ENCODE peak calls at places on chromosomes 16 and 17, in five cellular contexts. R is stomach; B is CD8-positive, alpha-beta T cell; V is mammary epithelial cell; M is OCI-LY7. S is an unnamed sample. For H3K4me1 and H3K9me3, the result is how much of the 10 kb centered on the place peaks cover.

GRCh38 chr16:88331989-88332920 is 50.5 kb upstream of the ZNF469 start:
- DNase-seq in M (no peak), R (peak), V (peak), B (no peak), S (no peak)

GRCh38 chr17:38749222-38750043 is 1.3 kb upstream of the PCGF2 start:
- DNase-seq in M (no peak), B (no peak), V (peak), R (peak), S (no peak)

GRCh38 chr16:9079430-9079812 is 12.0 kb upstream of the HAPSTR1 start:
- DNase-seq in V (no peak), M (no peak), B (no peak), R (no peak), S (no peak)

GRCh38 chr16:68370921-68371651 is 60.3 kb downstream of the PRMT7 start:
- DNase-seq in V (no peak), B (peak), R (no peak), M (peak), S (no peak)

GRCh38 chr16:87435399-87436224 is 43.5 kb downstream of the MAP1LC3B start:
- DNase-seq in R (no peak), V (peak), M (no peak), B (no peak), S (no peak)

GRCh38 chr16:8936421-8936820 is 27.3 kb downstream of the USP7 start:
- DNase-seq in R (peak), V (peak), M (peak), B (peak), S (peak)

GRCh38 chr17:1649844-1650409 is at the start of gene RILP:
- DNase-seq in R (peak), M (no peak), B (no peak), V (peak), S (peak)

GRCh38 chr16:89217388-89218191 is at the start of gene ZNF778:
- DNase-seq in R (peak), M (peak), B (peak), V (peak), S (peak)

GRCh38 chr16:57500578-57501111 is 14.4 kb upstream of the DOK4 start:
- DNase-seq in M (peak), B (no peak), V (no peak), R (no peak), S (no peak)

GRCh38 chr16:23132921-23133532 is 16.2 kb downstream of the USP31 start:
- DNase-seq in V (peak), R (no peak), M (no peak), B (no peak), S (no peak)

GRCh38 chr16:84179612-84180320 is 7.1 kb downstream of the TAF1C start:
- DNase-seq in R (no peak), B (no peak), M (no peak), V (no peak), S (no peak)

GRCh38 chr16:85945424-85945751 is 46.4 kb downstream of the IRF8 start:
- DNase-seq in V (no peak), R (no peak), M (no peak), B (no peak), S (no peak)

GRCh38 chr16:70465999-70466811 is 11.8 kb downstream of the FCSK start:
- DNase-seq in R (no peak), B (no peak), M (no peak), V (no peak), S (no peak)

GRCh38 chr17:82941021-82942001 is 101.5 kb upstream of the ZNF750 start:
- DNase-seq in V (no peak), M (no peak), B (no peak), R (no peak), S (no peak)

GRCh38 chr17:21358185-21358584 is 18.0 kb upstream of the KCNJ12 start:
- DNase-seq in M (no peak), V (no peak), R (no peak), B (no peak), S (no peak)

GRCh38 chr17:9755083-9755482 is 36.3 kb downstream of the DHRS7C start:
- DNase-seq in B (no peak), R (no peak), M (no peak), V (no peak), S (no peak)

GRCh38 chr17:9107527-9107926 is 86.2 kb downstream of the NTN1 start:
- DNase-seq in R (no peak), V (no peak), M (no peak), B (no peak), S (no peak)

GRCh38 chr16:1791943-1792812 is 1.3 kb downstream of the IGFALS start:
- DNase-seq in M (no peak), B (no peak), R (no peak), V (no peak), S (no peak)

GRCh38 chr16:89599451-89599858 is 14.0 kb upstream of the DPEP1 start:
- DNase-seq in M (peak), V (peak), B (no peak), R (no peak), S (peak)

GRCh38 chr16:27689711-27690110 is 139.8 kb downstream of the KATNIP start:
- DNase-seq in M (no peak), B (no peak), R (no peak), V (no peak), S (no peak)

GRCh38 chr16:68972720-68973119 is 129.4 kb downstream of the TANGO6 start:
- DNase-seq in M (no peak), B (no peak), V (peak), R (no peak), S (peak)

GRCh38 chr17:12877953-12878669 is 88.8 kb downstream of the ARHGAP44 start:
- DNase-seq in R (no peak), B (no peak), M (no peak), V (no peak), S (no peak)

GRCh38 chr17:80501739-80502577 is 25.6 kb upstream of the NPTX1 start:
- DNase-seq in R (no peak), V (peak), B (no peak), M (no peak), S (no peak)

GRCh38 chr16:85126731-85127662 is 14.7 kb upstream of the CIBAR2 start:
- DNase-seq in R (no peak), M (no peak), B (no peak), V (peak), S (peak)

GRCh38 chr17:60594747-60595146 is 5.2 kb upstream of the PPM1D start:
- DNase-seq in V (no peak), M (no peak), B (no peak), R (no peak), S (no peak)

GRCh38 chr17:79801156-79802038 is 4.5 kb upstream of the CBX8 start:
- DNase-seq in V (peak), M (no peak), B (no peak), R (peak), S (no peak)

GRCh38 chr17:9676084-9676483 is 30.8 kb downstream of the USP43 start:
- DNase-seq in V (no peak), B (no peak), R (no peak), M (no peak), S (no peak)

GRCh38 chr16:51818342-51818944 is 667.4 kb upstream of the SALL1 start:
- DNase-seq in V (peak), R (peak), M (peak), B (no peak), S (peak)

GRCh38 chr16:12147681-12148479 is 171.3 kb downstream of the SNX29 start:
- DNase-seq in M (peak), B (no peak), R (no peak), V (no peak), S (no peak)

GRCh38 chr17:7579839-7580630 is 597 bp downstream of the CD68 start:
- DNase-seq in B (no peak), M (peak), V (no peak), R (no peak), S (peak)

GRCh38 chr17:7582401-7583252 is 1.0 kb upstream of the MPDU1 start:
- DNase-seq in V (no peak), B (no peak), R (no peak), M (no peak), S (no peak)

GRCh38 chr17:7586673-7587419 is 3.0 kb downstream of the SOX15 start:
- DNase-seq in M (peak), V (no peak), B (no peak), R (peak), S (peak)

GRCh38 chr17:7580631-7581554 is 1.5 kb downstream of the CD68 start:
- DNase-seq in V (peak), M (no peak), B (no peak), R (no peak), S (no peak)

DNA sequence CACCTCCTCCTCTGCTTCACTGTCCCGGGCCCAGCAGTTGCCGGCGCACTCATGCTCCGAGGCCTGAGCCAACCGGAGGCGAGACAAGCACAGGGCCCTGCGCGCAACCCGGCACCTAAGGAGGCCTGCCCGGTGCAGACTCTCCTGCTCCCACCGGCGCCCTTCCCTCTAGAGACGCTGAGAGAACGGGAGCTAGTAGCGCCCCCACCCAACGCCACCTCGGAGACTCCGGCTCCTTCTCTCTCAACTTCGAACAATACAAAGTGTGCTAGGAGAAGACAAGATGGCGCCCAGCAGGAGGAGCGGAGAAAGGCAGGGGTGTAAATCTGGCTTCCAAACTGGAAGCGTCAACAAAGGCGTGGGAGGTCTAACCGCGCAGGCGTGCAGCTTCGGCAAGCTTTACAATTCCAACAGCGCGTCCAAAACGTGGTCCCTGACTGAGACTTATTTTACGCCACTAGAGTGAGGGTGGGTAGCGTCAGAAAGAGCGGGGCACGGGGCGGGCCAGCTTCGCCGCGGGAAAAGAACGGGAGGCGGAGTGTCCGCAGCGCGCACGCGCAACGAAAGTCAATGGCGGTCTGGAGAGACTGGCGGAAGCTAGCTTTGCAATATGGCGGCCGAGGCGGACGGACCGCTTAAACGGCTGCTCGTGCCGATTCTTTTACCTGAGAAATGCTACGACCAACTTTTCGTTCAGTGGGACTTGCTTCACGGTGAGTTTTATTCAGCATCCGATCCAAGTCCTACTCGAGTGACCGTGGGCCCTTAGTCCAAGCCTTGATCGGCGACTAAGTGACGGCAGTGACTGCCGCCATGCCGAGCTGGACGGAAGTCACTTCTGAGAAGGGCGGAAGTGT is at the start of gene MPDU1:
- DNase-seq in M (peak), V (peak), R (peak), B (peak), S (peak)
- H3K4me1 ChIP-seq in M (under half), V (half or more), R (half or more), B (under half), S (under half)

GRCh38 chr17:77376795-77377751 is 236.3 kb downstream of the SEC14L1 start:
- DNase-seq in R (peak), M (no peak), B (no peak), V (no peak), S (no peak)

GRCh38 chr17:77374170-77374936 is 233.6 kb downstream of the SEC14L1 start:
- DNase-seq in M (peak), B (peak), R (peak), V (no peak), S (no peak)

GRCh38 chr17:77375526-77375916 is 234.8 kb downstream of the SEC14L1 start:
- DNase-seq in M (no peak), V (no peak), B (no peak), R (no peak), S (no peak)

GRCh38 chr17:77375108-77375507 is 234.3 kb downstream of the SEC14L1 start:
- DNase-seq in V (no peak), R (peak), M (no peak), B (no peak), S (no peak)

DNA sequence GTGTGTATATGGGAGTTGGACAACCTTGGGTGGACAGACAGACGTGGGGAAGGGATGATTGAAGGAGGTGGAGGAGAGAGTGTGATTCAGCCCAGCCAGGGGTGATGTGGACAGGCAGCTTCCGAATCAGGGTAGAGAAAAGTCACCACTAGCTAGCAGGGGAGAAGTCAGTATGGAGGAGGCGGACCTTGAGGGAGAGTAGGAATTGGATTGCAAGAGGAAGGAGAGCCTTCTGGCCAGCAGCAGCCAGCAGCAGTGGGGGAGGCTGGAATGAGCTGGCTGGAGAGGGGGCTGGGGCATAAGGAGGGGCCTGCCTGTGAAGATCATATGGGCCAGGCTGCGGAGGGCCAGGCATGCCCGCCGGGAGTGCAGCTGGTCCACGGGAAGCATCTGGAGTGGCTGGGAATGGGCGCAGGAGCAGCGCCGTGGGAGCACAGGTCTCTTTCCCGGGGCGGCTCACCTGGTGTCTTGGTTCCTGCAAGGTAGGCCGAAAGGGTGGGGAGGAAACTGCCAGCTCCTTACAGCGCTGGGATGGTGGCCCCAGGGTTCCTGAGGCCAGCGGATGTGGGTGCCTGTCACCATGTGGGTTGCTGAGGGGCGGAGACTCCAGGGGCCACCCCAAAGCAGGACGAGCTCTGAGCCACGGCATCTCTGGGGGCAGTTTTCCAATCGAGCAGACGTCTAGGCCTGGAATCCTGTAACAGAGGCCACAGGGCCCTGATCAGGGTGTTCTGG is 235.3 kb downstream of the SEC14L1 start:
- DNase-seq in B (peak), M (no peak), R (peak), V (peak), S (no peak)
- H3K4me3 ChIP-seq in B (peak), M (no peak), R (peak), V (no peak), S (no peak)

GRCh38 chr17:17426184-17426583 is 50.6 kb upstream of the MED9 start:
- DNase-seq in V (no peak), R (no peak), M (no peak), B (no peak), S (no peak)
- H3K9me3 ChIP-seq in V (under half), R (under half), M (under half), B (under half), S (under half)

GRCh38 chr16:49832177-49832576 is 23.7 kb downstream of the ZNF423 start:
- DNase-seq in B (no peak), M (no peak), V (no peak), R (no peak), S (no peak)
- H3K4me1 ChIP-seq in B (under half), M (under half), V (under half), R (under half), S (under half)

S was measured in HAP-1.